ENCODE peak calls at places on chromosomes 13 and 19, in seven cellular contexts. O is stimulated activated naive CD4-positive, alpha-beta T cell treated with Interleukin-2 at 50 U/mL for 16 hours; R is astrocyte of the cerebellum; I is Right ventricle myocardium superior; Y is HT1080; G is heart left ventricle; H is amniotic stem cell. L is an unnamed sample.
A peak's percentile ranks its signal among the peaks of the same experiment; 100 is the strongest.

GRCh38 chr13:68304287-68304893 is 1074.3 kb upstream of the PCDH9 start:
- DNase-seq in O (no peak), R (peak; percentile 29), I (no peak), Y (peak; percentile 24), G (no peak), H (no peak), L (no peak)

GRCh38 chr19:38496116-38496515 is 62.6 kb downstream of the RYR1 start:
- DNase-seq in O (no peak), R (no peak), I (no peak), Y (no peak), G (no peak), H (no peak), L (no peak)

GRCh38 chr19:49335071-49335783 is at the start of gene CD37:
- DNase-seq in O (peak; percentile 31), R (no peak), I (peak; percentile 56), Y (no peak), G (no peak), H (no peak), L (peak; percentile 47)

GRCh38 chr19:1509589-1510441 is 3.0 kb downstream of the ADAMTSL5 start:
- DNase-seq in O (no peak), R (no peak), I (no peak), Y (no peak), G (no peak), H (no peak), L (no peak)

GRCh38 chr19:46355234-46355990 is 8.5 kb downstream of the PPP5C start:
- DNase-seq in O (no peak), R (no peak), I (no peak), Y (no peak), G (no peak), H (no peak), L (no peak)

GRCh38 chr13:54733639-54734038 is 1705.0 kb downstream of the OLFM4 start:
- DNase-seq in O (no peak), R (no peak), I (no peak), Y (peak; percentile 52), G (no peak), H (no peak), L (no peak)

GRCh38 chr13:100875392-100876043 is 200.9 kb upstream of the TMTC4 start:
- DNase-seq in O (no peak), R (peak; percentile 95), I (no peak), Y (peak; percentile 91), G (no peak), H (peak; percentile 80), L (no peak)

GRCh38 chr19:10888421-10888866 is 17.1 kb downstream of the CARM1 start:
- DNase-seq in O (no peak), R (no peak), I (no peak), Y (no peak), G (no peak), H (no peak), L (no peak)

GRCh38 chr13:81078048-81078447 is 737.1 kb upstream of the SPRY2 start:
- DNase-seq in O (no peak), R (no peak), I (no peak), Y (no peak), G (no peak), H (no peak), L (no peak)

GRCh38 chr13:110070511-110071120 is 236.3 kb downstream of the COL4A1 start:
- DNase-seq in O (no peak), R (peak; percentile 43), I (no peak), Y (peak; percentile 75), G (no peak), H (no peak), L (no peak)

GRCh38 chr19:45659096-45659729 is 8.8 kb upstream of the GIPR start:
- DNase-seq in O (no peak), R (no peak), I (no peak), Y (no peak), G (no peak), H (no peak), L (no peak)

GRCh38 chr19:35596366-35596999 is 10.5 kb downstream of the PMIS2 start:
- DNase-seq in O (no peak), R (no peak), I (no peak), Y (peak; percentile 37), G (no peak), H (no peak), L (no peak)

GRCh38 chr13:21673592-21674270 is 2.9 kb downstream of the FGF9 start:
- DNase-seq in O (peak; percentile 46), R (no peak), I (peak; percentile 58), Y (no peak), G (peak; percentile 53), H (no peak), L (peak; percentile 76)

GRCh38 chr19:18778826-18779354 is 12.2 kb downstream of the COMP start:
- DNase-seq in O (no peak), R (no peak), I (no peak), Y (no peak), G (no peak), H (no peak), L (no peak)

GRCh38 chr19:50906217-50906616 is 5.0 kb downstream of the KLK4 start:
- DNase-seq in O (peak; percentile 13), R (no peak), I (no peak), Y (no peak), G (peak; percentile 32), H (no peak), L (no peak)

GRCh38 chr13:28685892-28686291 is 27.0 kb downstream of the POMP start:
- DNase-seq in O (no peak), R (no peak), I (no peak), Y (no peak), G (no peak), H (no peak), L (no peak)

GRCh38 chr19:15453091-15453498 is 3.3 kb upstream of the WIZ start:
- DNase-seq in O (no peak), R (no peak), I (no peak), Y (no peak), G (peak; percentile 55), H (no peak), L (peak; percentile 63)

GRCh38 chr13:63737418-63737817 is 2321.8 kb upstream of the PCDH20 start:
- DNase-seq in O (no peak), R (no peak), I (peak; percentile 16), Y (no peak), G (no peak), H (no peak), L (no peak)

L was measured in left ventricle myocardium superior.